ENCODE peak calls at places on chromosomes 3 and 15, in four cellular contexts. G is trophoblast cell, P is mesenchymal stem cell, B is left lung. Z is an unnamed sample.

GRCh38 chr3:48428863-48429415 is 947 bp downstream of the PLXNB1 start:
- DNase-seq in G (no peak), P (peak; percentile 51), B (no peak), Z (no peak)

GRCh38 chr3:173770796-173771573 is 373.4 kb downstream of the NLGN1 start:
- DNase-seq in G (no peak), P (no peak), B (no peak), Z (no peak)

GRCh38 chr3:16460886-16461285 is 52.6 kb downstream of the RFTN1 start:
- DNase-seq in G (no peak), P (no peak), B (no peak), Z (no peak)

GRCh38 chr3:181313379-181313778 is 323.8 kb upstream of the DNAJC19 start:
- DNase-seq in G (no peak), P (no peak), B (no peak), Z (no peak)

GRCh38 chr3:487580-487979 is 291.0 kb downstream of the CHL1 start:
- DNase-seq in G (no peak), P (no peak), B (no peak), Z (no peak)

GRCh38 chr3:194536883-194537637 is 50.3 kb upstream of the ATP13A3 start:
- DNase-seq in G (no peak), P (peak; percentile 30), B (no peak), Z (peak; percentile 69)

GRCh38 chr3:184333700-184334099 is 3.7 kb upstream of the FAM131A start:
- DNase-seq in G (no peak), P (no peak), B (no peak), Z (no peak)

GRCh38 chr15:80569656-80570055 is 125.5 kb upstream of the ABHD17C start:
- DNase-seq in G (no peak), P (no peak), B (no peak), Z (no peak)

GRCh38 chr3:52529376-52530333 is 4.0 kb downstream of the NT5DC2 start:
- DNase-seq in G (no peak), P (no peak), B (peak; percentile 29), Z (no peak)

GRCh38 chr15:67383903-67384302 is 129.3 kb downstream of the IQCH start:
- DNase-seq in G (no peak), P (peak; percentile 21), B (no peak), Z (no peak)

GRCh38 chr3:100103558-100104441 is 10.5 kb downstream of the FILIP1L start:
- DNase-seq in G (no peak), P (peak; percentile 94), B (peak; percentile 39), Z (peak; percentile 63)

GRCh38 chr3:9420850-9421549 is 23.6 kb downstream of the SETD5 start:
- DNase-seq in G (no peak), P (peak; percentile 38), B (no peak), Z (peak; percentile 59)
- H3K27ac ChIP-seq in G (peak overlapping the region; percentile 41), P (peak overlapping the region; percentile 1), B (peak overlapping the region; percentile 30), Z (peak overlapping the region; percentile 90)

DNA sequence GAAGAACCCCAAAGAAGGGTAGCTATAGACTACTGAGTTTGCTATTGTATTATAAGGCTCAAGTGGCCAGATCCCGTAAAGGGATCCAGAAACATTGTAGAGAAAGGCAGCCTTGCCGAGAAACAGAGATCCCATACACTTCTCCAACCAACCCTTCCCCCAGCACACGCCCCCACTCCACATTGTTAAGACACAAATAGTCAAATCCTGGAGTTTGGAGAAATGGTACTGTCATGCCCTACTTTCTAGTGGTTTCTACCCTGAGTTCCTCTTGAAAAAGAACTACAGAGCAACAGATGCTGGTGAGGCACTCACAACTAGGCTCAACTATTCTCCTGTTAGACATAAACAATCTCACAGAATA is 33.2 kb downstream of the B4GALT4 start:
- DNase-seq in G (no peak), P (no peak), B (no peak), Z (no peak)
- H3K4me1 ChIP-seq in G (no peaks in the 10 kb centered on the region), P (peaks cover 13% of the 10 kb centered on the region), B (no peaks in the 10 kb centered on the region), Z (no peaks in the 10 kb centered on the region)

GRCh38 chr3:120276767-120277166 is 8.3 kb downstream of the GPR156 start:
- DNase-seq in G (no peak), P (no peak), B (no peak), Z (no peak)

GRCh38 chr3:120274739-120275167 is 10.3 kb downstream of the GPR156 start:
- DNase-seq in G (no peak), P (no peak), B (peak; percentile 37), Z (no peak)

GRCh38 chr3:120275553-120276092 is 9.4 kb downstream of the GPR156 start:
- DNase-seq in G (no peak), P (no peak), B (no peak), Z (no peak)

DNA sequence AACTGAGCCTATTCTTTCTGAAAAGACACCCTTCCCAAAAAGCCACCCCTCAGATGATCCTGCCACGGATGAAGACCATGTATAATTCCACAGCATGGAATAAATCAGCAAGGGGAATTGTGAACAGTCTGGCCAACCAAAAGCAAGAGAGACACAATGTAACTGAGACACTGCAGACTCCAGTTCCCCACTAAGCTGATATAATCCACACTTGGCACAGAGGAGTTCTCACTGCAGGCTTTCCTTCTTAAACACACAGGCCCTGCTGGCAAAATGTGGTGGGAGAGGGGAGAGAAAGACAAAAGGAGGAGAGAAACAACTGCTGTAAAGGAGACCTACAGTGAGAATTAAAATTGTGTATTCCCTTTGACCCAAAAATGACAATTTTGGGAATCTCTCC is 12.7 kb downstream of the GPR156 start:
- DNase-seq in G (no peak), P (no peak), B (no peak), Z (no peak)
- H3K4me3 ChIP-seq in G (no peak overlapping the region), P (no peak overlapping the region), B (no peak overlapping the region), Z (no peak overlapping the region)

DNA sequence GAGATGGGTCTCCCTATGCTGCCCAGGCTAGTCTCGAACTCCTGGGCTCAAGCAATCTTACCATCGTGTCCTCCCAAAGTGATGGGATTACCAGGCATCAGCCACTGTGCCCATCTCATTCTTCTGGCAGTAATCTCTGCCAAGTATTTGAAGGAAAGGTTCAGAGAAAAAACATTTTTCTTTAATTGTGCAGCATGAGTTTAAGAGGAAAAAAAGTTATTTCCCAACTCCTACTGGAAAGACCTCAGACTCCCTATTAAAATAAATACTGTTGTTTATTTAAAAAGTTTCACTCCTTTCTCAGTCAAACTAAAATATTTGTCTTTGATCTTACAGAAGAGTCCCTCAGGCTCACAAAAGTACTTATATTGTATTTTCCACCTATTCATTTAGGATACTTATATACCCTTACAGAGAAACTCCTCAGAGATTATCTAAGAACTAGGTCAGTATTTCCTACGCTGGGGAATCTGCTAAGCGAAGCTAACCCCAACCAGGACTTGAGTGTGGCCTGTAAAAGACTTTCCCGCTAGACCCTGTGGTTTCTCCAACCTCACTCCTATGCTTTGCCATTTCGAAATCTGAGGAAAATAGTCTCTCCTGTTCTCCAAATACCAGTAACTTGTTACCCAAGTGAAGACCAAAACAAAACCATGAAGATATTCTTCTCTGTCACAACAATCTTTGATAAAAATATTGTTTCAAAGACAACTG is 28.7 kb downstream of the WWTR1 start:
- DNase-seq in G (no peak), P (peak; percentile 80), B (no peak), Z (no peak)
- H3K27ac ChIP-seq in G (no peak overlapping the region), P (no peak overlapping the region), B (peak overlapping the region; percentile 45), Z (no peak overlapping the region)

GRCh38 chr3:128404276-128405062 is 62.2 kb downstream of the DNAJB8 start:
- DNase-seq in G (no peak), P (no peak), B (no peak), Z (peak; percentile 30)

GRCh38 chr3:128402319-128402718 is 64.4 kb downstream of the DNAJB8 start:
- DNase-seq in G (no peak), P (no peak), B (no peak), Z (no peak)

GRCh38 chr3:128405554-128406277 is 61.0 kb downstream of the DNAJB8 start:
- DNase-seq in G (no peak), P (no peak), B (no peak), Z (no peak)

GRCh38 chr3:128400683-128401082 is 66.0 kb downstream of the DNAJB8 start:
- DNase-seq in G (no peak), P (no peak), B (no peak), Z (no peak)

DNA sequence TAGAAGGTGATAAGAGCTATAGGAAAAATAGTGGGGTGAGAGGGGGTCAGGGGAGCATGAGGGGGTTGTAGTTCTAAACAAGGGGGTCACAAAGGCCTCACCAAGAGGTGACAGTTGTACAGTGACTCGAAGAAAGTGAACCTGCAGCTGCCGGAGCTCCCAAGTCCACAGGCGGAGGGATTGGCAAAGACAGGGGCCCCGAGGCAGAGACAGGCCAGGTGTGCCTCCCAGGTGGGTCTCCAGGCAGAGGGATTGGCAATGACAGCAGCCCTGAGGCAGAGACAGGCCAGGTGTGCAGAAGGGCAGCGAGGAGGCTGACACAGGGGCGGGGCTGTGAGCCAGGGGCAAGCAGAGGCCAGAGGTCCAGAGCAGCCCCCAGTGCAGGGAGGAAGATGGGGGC is 63.7 kb downstream of the DNAJB8 start:
- DNase-seq in G (no peak), P (no peak), B (no peak), Z (no peak)
- H3K4me1 ChIP-seq in G (peaks cover 12% of the 10 kb centered on the region), P (peaks cover 8% of the 10 kb centered on the region), B (no peaks in the 10 kb centered on the region), Z (no peaks in the 10 kb centered on the region)

GRCh38 chr3:95707268-95707667 is 1107.1 kb upstream of the EPHA6 start:
- DNase-seq in G (no peak), P (no peak), B (no peak), Z (no peak)

GRCh38 chr3:95711789-95712188 is 1102.6 kb upstream of the EPHA6 start:
- DNase-seq in G (no peak), P (no peak), B (no peak), Z (no peak)

GRCh38 chr3:95705786-95706418 is 1108.5 kb upstream of the EPHA6 start:
- DNase-seq in G (no peak), P (peak; percentile 35), B (no peak), Z (no peak)
- H3K4me3 ChIP-seq in G (no peak overlapping the region), P (no peak overlapping the region), B (no peak overlapping the region), Z (peak overlapping the region; percentile 51)

DNA sequence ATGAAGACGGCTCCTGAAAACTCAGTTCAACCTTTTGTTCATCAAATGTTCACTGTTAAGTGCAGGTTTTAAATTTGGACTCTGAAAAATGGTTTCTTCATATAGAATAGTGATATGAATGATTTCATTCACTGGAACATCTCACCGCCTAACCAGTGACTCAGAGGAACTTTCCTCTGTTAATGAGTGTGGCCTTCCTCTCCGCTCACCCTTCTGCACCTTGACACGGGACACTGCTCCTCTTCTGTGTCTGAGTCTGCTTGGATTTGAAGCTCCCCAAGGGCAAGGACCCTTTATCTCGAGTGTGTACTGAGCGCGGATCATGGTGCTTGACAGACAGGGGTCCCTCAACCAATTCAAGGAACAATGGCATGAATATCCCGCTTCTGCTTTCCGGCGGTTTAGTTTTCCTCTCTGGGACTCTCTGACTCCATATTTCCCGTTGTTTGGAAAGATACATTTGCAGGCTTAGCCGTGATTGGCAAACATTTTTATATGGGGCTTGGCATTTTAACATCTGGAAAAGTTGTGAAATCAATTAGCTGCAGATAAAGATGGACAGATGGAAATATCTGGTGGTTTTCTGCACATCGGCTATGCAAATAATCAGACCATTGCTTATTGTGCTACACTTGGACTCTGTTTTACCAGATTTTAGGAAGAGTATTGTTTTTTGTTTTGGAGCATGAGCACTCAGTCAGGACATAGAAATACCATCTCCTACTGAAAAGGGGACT is 20.9 kb downstream of the KBTBD8 start:
- DNase-seq in G (no peak), P (no peak), B (no peak), Z (no peak)
- H3K27ac ChIP-seq in G (no peak overlapping the region), P (no peak overlapping the region), B (no peak overlapping the region), Z (no peak overlapping the region)

DNA sequence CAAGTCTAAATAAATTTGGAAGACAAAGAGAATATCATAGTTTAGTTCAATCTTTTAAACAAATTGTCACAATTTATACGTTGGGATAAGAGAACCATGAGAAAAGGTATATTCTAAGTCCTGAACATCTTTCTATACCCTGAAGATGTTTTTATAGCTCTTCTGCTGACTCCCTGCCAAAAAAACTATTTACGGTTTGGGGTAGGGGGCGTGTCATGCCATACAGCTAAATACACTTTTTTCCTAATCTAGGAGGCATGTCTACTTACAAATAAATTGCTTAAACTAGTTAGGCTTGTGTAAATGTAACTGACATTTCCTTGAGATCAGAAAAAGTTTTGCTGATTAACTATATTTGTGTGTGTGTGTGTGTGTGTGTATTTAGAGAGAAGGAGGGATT is 163.3 kb downstream of the PGPEP1L start:
- DNase-seq in G (no peak), P (no peak), B (no peak), Z (no peak)
- H3K4me1 ChIP-seq in G (no peaks in the 10 kb centered on the region), P (peaks cover 1% of the 10 kb centered on the region), B (no peaks in the 10 kb centered on the region), Z (no peaks in the 10 kb centered on the region)

Z was measured in PC-9.